ENCODE peak calls at places on chromosomes 3 and 15, in nine cellular contexts. One of them, this sample, is unnamed.

GRCh38 chr3:158106773-158107461 is 697 bp upstream of the SHOX2 start:
- DNase-seq in stomach: no peak
- DNase-seq in GM23338: peak
- DNase-seq in breast epithelium: no peak
- DNase-seq in upper lobe of left lung: no peak
- DNase-seq in HL-60: no peak
- DNase-seq in sigmoid colon: no peak
- DNase-seq in spleen: peak
- DNase-seq in transverse colon: no peak
- DNase-seq in this sample: no peak

GRCh38 chr3:49553320-49553689 is 972 bp upstream of the BSN start:
- DNase-seq in stomach: no peak
- DNase-seq in GM23338: no peak
- DNase-seq in breast epithelium: no peak
- DNase-seq in upper lobe of left lung: no peak
- DNase-seq in HL-60: no peak
- DNase-seq in sigmoid colon: no peak
- DNase-seq in spleen: no peak
- DNase-seq in transverse colon: no peak
- DNase-seq in this sample: no peak

GRCh38 chr3:50644556-50644955 is 27.6 kb downstream of the MAPKAPK3 start:
- DNase-seq in stomach: no peak
- DNase-seq in GM23338: no peak
- DNase-seq in breast epithelium: no peak
- DNase-seq in upper lobe of left lung: no peak
- DNase-seq in HL-60: no peak
- DNase-seq in sigmoid colon: no peak
- DNase-seq in spleen: no peak
- DNase-seq in transverse colon: no peak
- DNase-seq in this sample: no peak

GRCh38 chr15:92082217-92082843 is 228.8 kb downstream of the SLCO3A1 start:
- DNase-seq in stomach: peak
- DNase-seq in GM23338: peak
- DNase-seq in breast epithelium: no peak
- DNase-seq in upper lobe of left lung: peak
- DNase-seq in HL-60: peak
- DNase-seq in sigmoid colon: peak
- DNase-seq in spleen: no peak
- DNase-seq in transverse colon: peak
- DNase-seq in this sample: no peak

GRCh38 chr3:193996205-193996604 is 139.7 kb upstream of the HES1 start:
- DNase-seq in stomach: no peak
- DNase-seq in GM23338: no peak
- DNase-seq in breast epithelium: no peak
- DNase-seq in upper lobe of left lung: no peak
- DNase-seq in HL-60: no peak
- DNase-seq in sigmoid colon: no peak
- DNase-seq in spleen: no peak
- DNase-seq in transverse colon: no peak
- DNase-seq in this sample: no peak

GRCh38 chr3:168002786-168003368 is 92.8 kb downstream of the GOLIM4 start:
- DNase-seq in stomach: peak
- DNase-seq in GM23338: no peak
- DNase-seq in breast epithelium: no peak
- DNase-seq in upper lobe of left lung: no peak
- DNase-seq in HL-60: no peak
- DNase-seq in sigmoid colon: no peak
- DNase-seq in spleen: no peak
- DNase-seq in transverse colon: peak
- DNase-seq in this sample: no peak

GRCh38 chr3:57796261-57796660 is 40.2 kb downstream of the SLMAP start:
- DNase-seq in stomach: no peak
- DNase-seq in GM23338: no peak
- DNase-seq in breast epithelium: no peak
- DNase-seq in upper lobe of left lung: no peak
- DNase-seq in HL-60: no peak
- DNase-seq in sigmoid colon: no peak
- DNase-seq in spleen: no peak
- DNase-seq in transverse colon: no peak
- DNase-seq in this sample: no peak

GRCh38 chr3:14691719-14692118 is 16.8 kb downstream of the C3orf20 start:
- DNase-seq in stomach: no peak
- DNase-seq in GM23338: no peak
- DNase-seq in breast epithelium: no peak
- DNase-seq in upper lobe of left lung: no peak
- DNase-seq in HL-60: no peak
- DNase-seq in sigmoid colon: no peak
- DNase-seq in spleen: no peak
- DNase-seq in transverse colon: no peak
- DNase-seq in this sample: no peak

GRCh38 chr15:40398413-40398873 is 7.2 kb upstream of the IVD start:
- DNase-seq in stomach: no peak
- DNase-seq in GM23338: no peak
- DNase-seq in breast epithelium: no peak
- DNase-seq in upper lobe of left lung: peak
- DNase-seq in HL-60: peak
- DNase-seq in sigmoid colon: no peak
- DNase-seq in spleen: peak
- DNase-seq in transverse colon: peak
- DNase-seq in this sample: no peak

GRCh38 chr15:89362203-89363101 is 27.8 kb upstream of the POLG start:
- DNase-seq in stomach: no peak
- DNase-seq in GM23338: peak
- DNase-seq in breast epithelium: no peak
- DNase-seq in upper lobe of left lung: no peak
- DNase-seq in HL-60: no peak
- DNase-seq in sigmoid colon: no peak
- DNase-seq in spleen: peak
- DNase-seq in transverse colon: no peak
- DNase-seq in this sample: no peak

DNA sequence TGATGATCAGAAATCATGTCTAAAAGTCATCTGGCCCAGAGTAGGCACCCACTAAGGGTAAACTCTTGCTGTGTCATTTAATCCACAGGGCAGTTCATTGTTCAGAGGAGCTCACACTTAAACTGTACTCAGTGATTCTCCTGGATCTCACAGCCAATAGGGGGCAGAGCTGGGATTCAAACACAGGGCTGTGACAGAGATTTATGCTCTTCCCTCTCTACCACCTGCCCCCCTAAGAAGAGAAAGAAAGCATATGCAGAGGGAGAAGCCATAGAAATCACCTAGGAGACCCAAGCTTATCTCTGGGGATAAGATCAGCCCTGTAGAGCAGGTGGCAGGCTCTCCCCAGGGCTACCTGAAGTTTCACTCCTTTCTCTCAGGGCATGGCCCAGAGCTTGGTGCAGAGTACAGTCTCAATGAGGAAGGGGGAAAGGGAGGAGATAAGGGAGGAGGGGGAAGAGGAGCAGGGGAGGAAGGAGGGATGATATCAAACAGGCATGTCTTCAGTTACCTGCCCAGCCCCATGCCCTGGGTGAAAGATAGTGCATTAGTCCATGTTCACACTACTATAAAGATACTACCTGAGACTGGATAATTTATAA is 51.8 kb upstream of the ADPGK start:
- DNase-seq in stomach: no peak
- DNase-seq in GM23338: peak
- DNase-seq in breast epithelium: no peak
- DNase-seq in upper lobe of left lung: no peak
- DNase-seq in HL-60: no peak
- DNase-seq in sigmoid colon: no peak
- DNase-seq in spleen: no peak
- DNase-seq in transverse colon: peak
- DNase-seq in this sample: no peak
- TF ChIP-seq CTCF in stomach: no peak
- TF ChIP-seq CTCF in GM23338: peak
- TF ChIP-seq CTCF in breast epithelium: no peak
- TF ChIP-seq CTCF in upper lobe of left lung: no peak
- TF ChIP-seq CTCF in HL-60: no peak
- TF ChIP-seq CTCF in sigmoid colon: peak
- TF ChIP-seq CTCF in spleen: no peak
- TF ChIP-seq CTCF in transverse colon: peak
- TF ChIP-seq CTCF in this sample: no peak

GRCh38 chr3:111978833-111979688 is at the start of gene ABHD10:
- DNase-seq in stomach: peak
- DNase-seq in GM23338: peak
- DNase-seq in breast epithelium: peak
- DNase-seq in upper lobe of left lung: peak
- DNase-seq in HL-60: peak
- DNase-seq in sigmoid colon: peak
- DNase-seq in spleen: peak
- DNase-seq in transverse colon: peak
- DNase-seq in this sample: peak

GRCh38 chr3:111980716-111981456 is 2.1 kb downstream of the ABHD10 start:
- DNase-seq in stomach: no peak
- DNase-seq in GM23338: no peak
- DNase-seq in breast epithelium: no peak
- DNase-seq in upper lobe of left lung: no peak
- DNase-seq in HL-60: no peak
- DNase-seq in sigmoid colon: no peak
- DNase-seq in spleen: no peak
- DNase-seq in transverse colon: no peak
- DNase-seq in this sample: no peak

GRCh38 chr3:111978493-111978832 is 363 bp upstream of the ABHD10 start:
- DNase-seq in stomach: no peak
- DNase-seq in GM23338: no peak
- DNase-seq in breast epithelium: no peak
- DNase-seq in upper lobe of left lung: no peak
- DNase-seq in HL-60: no peak
- DNase-seq in sigmoid colon: no peak
- DNase-seq in spleen: no peak
- DNase-seq in transverse colon: no peak
- DNase-seq in this sample: no peak

GRCh38 chr3:111979689-111980025 is 831 bp downstream of the ABHD10 start:
- DNase-seq in stomach: no peak
- DNase-seq in GM23338: no peak
- DNase-seq in breast epithelium: no peak
- DNase-seq in upper lobe of left lung: no peak
- DNase-seq in HL-60: no peak
- DNase-seq in sigmoid colon: no peak
- DNase-seq in spleen: no peak
- DNase-seq in transverse colon: no peak
- DNase-seq in this sample: no peak

DNA sequence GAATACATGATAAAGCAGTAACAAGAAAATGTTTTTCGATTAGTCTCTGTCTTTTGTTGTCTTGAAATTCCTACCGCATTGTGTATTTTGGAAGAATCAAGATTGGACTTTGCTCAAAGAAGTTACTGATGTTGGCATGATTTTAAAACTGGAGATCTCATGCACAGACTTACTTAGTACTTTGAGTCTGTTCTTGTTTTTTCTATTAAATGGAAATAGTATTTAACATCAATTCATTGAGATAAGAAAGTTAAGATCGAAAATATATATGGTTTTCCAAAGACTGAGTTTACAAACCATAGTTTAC is 2.6 kb downstream of the ABHD10 start:
- DNase-seq in stomach: no peak
- DNase-seq in GM23338: no peak
- DNase-seq in breast epithelium: no peak
- DNase-seq in upper lobe of left lung: no peak
- DNase-seq in HL-60: no peak
- DNase-seq in sigmoid colon: no peak
- DNase-seq in spleen: no peak
- DNase-seq in transverse colon: no peak
- DNase-seq in this sample: no peak
- TF ChIP-seq POLR2AphosphoS5 in stomach: no peak
- TF ChIP-seq POLR2AphosphoS5 in GM23338: no peak
- TF ChIP-seq POLR2AphosphoS5 in breast epithelium: no peak
- TF ChIP-seq POLR2AphosphoS5 in upper lobe of left lung: no peak
- TF ChIP-seq POLR2AphosphoS5 in HL-60: no peak
- TF ChIP-seq POLR2AphosphoS5 in sigmoid colon: no peak
- TF ChIP-seq POLR2AphosphoS5 in spleen: no peak
- TF ChIP-seq POLR2AphosphoS5 in transverse colon: no peak
- TF ChIP-seq POLR2AphosphoS5 in this sample: no peak

GRCh38 chr15:29568840-29569532 is 253.3 kb downstream of the TJP1 start:
- DNase-seq in stomach: no peak
- DNase-seq in GM23338: peak
- DNase-seq in breast epithelium: no peak
- DNase-seq in upper lobe of left lung: peak
- DNase-seq in HL-60: peak
- DNase-seq in sigmoid colon: no peak
- DNase-seq in spleen: no peak
- DNase-seq in transverse colon: peak
- DNase-seq in this sample: no peak
- TF ChIP-seq CTCF in stomach: no peak
- TF ChIP-seq CTCF in GM23338: peak
- TF ChIP-seq CTCF in breast epithelium: no peak
- TF ChIP-seq CTCF in upper lobe of left lung: no peak
- TF ChIP-seq CTCF in HL-60: no peak
- TF ChIP-seq CTCF in sigmoid colon: no peak
- TF ChIP-seq CTCF in spleen: no peak
- TF ChIP-seq CTCF in transverse colon: peak
- TF ChIP-seq CTCF in this sample: no peak

GRCh38 chr15:97688177-97688576 is 272.3 kb upstream of the ARRDC4 start:
- DNase-seq in stomach: no peak
- DNase-seq in GM23338: no peak
- DNase-seq in breast epithelium: no peak
- DNase-seq in upper lobe of left lung: no peak
- DNase-seq in HL-60: no peak
- DNase-seq in sigmoid colon: no peak
- DNase-seq in spleen: no peak
- DNase-seq in transverse colon: no peak
- DNase-seq in this sample: no peak

GRCh38 chr15:97686324-97686723 is 274.2 kb upstream of the ARRDC4 start:
- DNase-seq in stomach: no peak
- DNase-seq in GM23338: no peak
- DNase-seq in breast epithelium: no peak
- DNase-seq in upper lobe of left lung: no peak
- DNase-seq in HL-60: no peak
- DNase-seq in sigmoid colon: no peak
- DNase-seq in spleen: no peak
- DNase-seq in transverse colon: no peak
- DNase-seq in this sample: no peak

GRCh38 chr15:97680606-97681220 is 279.8 kb upstream of the ARRDC4 start:
- DNase-seq in stomach: no peak
- DNase-seq in GM23338: no peak
- DNase-seq in breast epithelium: no peak
- DNase-seq in upper lobe of left lung: no peak
- DNase-seq in HL-60: peak
- DNase-seq in sigmoid colon: no peak
- DNase-seq in spleen: no peak
- DNase-seq in transverse colon: peak
- DNase-seq in this sample: no peak

GRCh38 chr15:97684249-97684648 is 276.3 kb upstream of the ARRDC4 start:
- DNase-seq in stomach: no peak
- DNase-seq in GM23338: no peak
- DNase-seq in breast epithelium: no peak
- DNase-seq in upper lobe of left lung: no peak
- DNase-seq in HL-60: peak
- DNase-seq in sigmoid colon: no peak
- DNase-seq in spleen: no peak
- DNase-seq in transverse colon: no peak
- DNase-seq in this sample: no peak

DNA sequence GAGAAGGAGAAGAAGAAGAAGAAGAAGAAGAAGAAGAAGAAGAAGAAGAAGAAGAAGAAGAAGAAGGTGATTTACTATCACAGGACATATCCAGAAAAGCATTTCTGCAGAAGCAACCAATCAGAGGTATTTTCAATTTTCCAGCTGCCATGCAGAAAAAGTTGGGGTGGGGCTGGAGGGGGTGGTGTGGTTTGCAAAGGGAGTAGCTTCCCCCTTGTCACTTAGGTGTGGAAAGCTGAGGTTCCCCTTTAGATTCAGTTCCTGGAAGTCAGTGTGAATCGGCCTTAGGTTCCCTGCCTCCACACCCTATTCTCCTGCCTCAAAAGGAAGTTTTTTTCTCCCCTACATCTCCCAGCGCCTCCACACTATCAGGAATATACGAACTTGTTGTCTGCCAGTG is 276.7 kb upstream of the ARRDC4 start:
- DNase-seq in stomach: no peak
- DNase-seq in GM23338: no peak
- DNase-seq in breast epithelium: no peak
- DNase-seq in upper lobe of left lung: no peak
- DNase-seq in HL-60: peak
- DNase-seq in sigmoid colon: no peak
- DNase-seq in spleen: no peak
- DNase-seq in transverse colon: no peak
- DNase-seq in this sample: no peak
- TF ChIP-seq POLR2AphosphoS5 in stomach: no peak
- TF ChIP-seq POLR2AphosphoS5 in GM23338: no peak
- TF ChIP-seq POLR2AphosphoS5 in breast epithelium: no peak
- TF ChIP-seq POLR2AphosphoS5 in upper lobe of left lung: no peak
- TF ChIP-seq POLR2AphosphoS5 in HL-60: no peak
- TF ChIP-seq POLR2AphosphoS5 in sigmoid colon: no peak
- TF ChIP-seq POLR2AphosphoS5 in spleen: no peak
- TF ChIP-seq POLR2AphosphoS5 in transverse colon: no peak
- TF ChIP-seq POLR2AphosphoS5 in this sample: no peak